ENCODE peak calls at places on chromosomes 11 and 22, in nine cellular contexts. B is GM10248, Z is IMR-90, A is A549, Y is GM13976, O is HFFc6, H is endothelial cell, U is fibroblast of the aortic adventitia, K is coronary artery. V is an unnamed sample.

GRCh38 chr11:60905047-60905446 is 1.3 kb downstream of the PRPF19 start:
- DNase-seq in B (no peak), A (no peak), Y (no peak), Z (no peak), U (no peak), O (no peak), K (no peak), H (no peak), V (no peak)

GRCh38 chr22:20316217-20316843 is 3.5 kb downstream of the DGCR6L start:
- DNase-seq in O (no peak), H (peak), U (no peak), Y (no peak), Z (no peak), A (no peak), K (peak), B (no peak), V (no peak)

GRCh38 chr22:35023692-35024363 is 42.1 kb upstream of the ISX start:
- DNase-seq in Y (peak), Z (no peak), A (peak), U (peak), H (peak), B (peak), K (no peak), O (no peak), V (peak)

GRCh38 chr11:114309517-114309916 is 13.3 kb downstream of the NNMT start:
- DNase-seq in Z (no peak), H (no peak), O (no peak), B (no peak), Y (no peak), U (peak), A (no peak), K (no peak), V (no peak)

GRCh38 chr22:47129902-47130301 is 367.5 kb downstream of the TBC1D22A start:
- DNase-seq in Z (no peak), K (no peak), U (no peak), Y (no peak), A (peak), H (no peak), B (no peak), O (no peak), V (no peak)

GRCh38 chr11:46039990-46040389 is 81.3 kb downstream of the PHF21A start:
- DNase-seq in Y (no peak), B (no peak), H (no peak), Z (peak), U (peak), A (no peak), O (peak), K (no peak), V (no peak)

GRCh38 chr22:48900327-48900597 is 927.4 kb downstream of the BRD1 start:
- DNase-seq in Y (no peak), K (no peak), Z (no peak), B (no peak), H (no peak), U (no peak), A (no peak), O (no peak), V (no peak)

GRCh38 chr11:84105148-84105547 is 819.0 kb upstream of the CCDC90B start:
- DNase-seq in O (no peak), B (no peak), K (no peak), A (no peak), Y (no peak), H (no peak), U (no peak), Z (no peak), V (no peak)

GRCh38 chr11:34147581-34147980 is 42.2 kb downstream of the NAT10 start:
- DNase-seq in Z (no peak), U (no peak), K (no peak), H (no peak), O (no peak), B (no peak), A (no peak), Y (no peak), V (no peak)

GRCh38 chr11:66915866-66916265 is 42.3 kb downstream of the PC start:
- DNase-seq in B (no peak), H (no peak), U (no peak), Z (no peak), A (no peak), O (no peak), Y (no peak), K (no peak), V (no peak)

GRCh38 chr22:24068377-24068680 is 57.2 kb downstream of the CABIN1 start:
- DNase-seq in Y (no peak), Z (no peak), A (no peak), B (no peak), H (no peak), O (no peak), K (no peak), U (no peak), V (no peak)

GRCh38 chr11:85718991-85719807 is 33.2 kb upstream of the CCDC89 start:
- DNase-seq in Z (peak), B (no peak), K (peak), U (peak), A (peak), H (no peak), Y (no peak), O (peak), V (no peak)

GRCh38 chr22:23218867-23219251 is 38.5 kb downstream of the BCR start:
- DNase-seq in K (no peak), U (no peak), Z (peak), O (no peak), A (no peak), B (no peak), H (no peak), Y (no peak), V (peak)

GRCh38 chr22:36536717-36537116 is 7.8 kb upstream of the EIF3D start:
- DNase-seq in H (no peak), U (no peak), Y (no peak), Z (no peak), O (no peak), K (no peak), B (no peak), A (no peak), V (no peak)

GRCh38 chr22:29302681-29303465 is 3.6 kb upstream of the GAS2L1 start:
- DNase-seq in O (no peak), U (no peak), A (no peak), B (no peak), Z (no peak), Y (no peak), H (no peak), K (no peak), V (no peak)

GRCh38 chr11:37184371-37184770 is 586.3 kb upstream of the RAG2 start:
- DNase-seq in Y (no peak), U (no peak), Z (no peak), B (no peak), H (no peak), A (no peak), O (no peak), K (no peak), V (no peak)

GRCh38 chr22:46481386-46481785 is 56.0 kb downstream of the CELSR1 start:
- DNase-seq in K (no peak), B (no peak), U (no peak), Y (no peak), H (no peak), Z (no peak), A (no peak), O (no peak), V (no peak)

GRCh38 chr22:46617250-46618103 is 2.7 kb upstream of the GRAMD4 start:
- DNase-seq in A (no peak), K (no peak), Z (peak), U (no peak), H (no peak), O (peak), Y (no peak), B (no peak), V (no peak)

GRCh38 chr11:14073821-14074529 is 111.5 kb downstream of the SPON1 start:
- DNase-seq in O (no peak), Y (no peak), K (no peak), Z (no peak), A (no peak), B (no peak), U (peak), H (no peak), V (no peak)

GRCh38 chr22:28268845-28269244 is 349.8 kb upstream of the PITPNB start:
- DNase-seq in U (peak), A (no peak), B (no peak), O (no peak), H (no peak), Y (no peak), K (no peak), Z (no peak), V (no peak)

DNA sequence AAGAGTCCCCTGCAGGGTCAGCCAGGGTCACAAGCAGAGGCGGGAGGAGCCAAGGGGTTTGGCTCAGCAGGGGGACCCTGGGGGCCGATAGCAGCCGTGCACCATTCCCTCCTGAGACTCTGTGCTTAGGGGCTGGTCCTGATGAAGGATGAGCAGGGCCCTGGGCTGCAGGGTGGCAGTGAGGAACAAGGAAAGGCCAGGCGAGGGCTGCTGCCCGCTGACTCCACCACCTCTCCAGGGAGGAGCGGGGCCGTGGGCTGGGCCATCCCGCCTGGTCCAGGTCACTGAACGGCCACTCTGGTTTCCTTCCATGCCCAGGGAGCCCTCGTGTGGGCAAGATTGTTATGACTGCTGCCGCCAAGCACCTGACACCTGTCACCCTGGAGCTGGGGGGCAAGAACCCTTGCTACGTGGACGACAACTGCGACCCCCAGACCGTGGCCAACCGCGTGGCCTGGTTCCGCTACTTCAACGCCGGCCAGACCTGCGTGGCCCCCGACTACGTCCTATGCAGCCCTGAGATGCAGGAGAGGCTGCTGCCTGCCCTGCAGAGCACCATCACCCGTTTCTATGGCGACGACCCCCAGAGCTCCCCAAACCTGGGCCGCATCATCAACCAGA is 9.2 kb upstream of the NDUFS8 start:
- DNase-seq in Z (no peak), B (no peak), O (no peak), Y (no peak), H (no peak), U (no peak), A (peak), K (no peak), V (no peak)
- TF ChIP-seq CTCF in Z (peak), B (no peak), O (no peak), Y (no peak), H (no peak), U (peak), A (peak), K (no peak), V (no peak)

GRCh38 chr11:129375731-129376657 is at the start of gene BARX2:
- DNase-seq in A (peak), O (peak), Z (peak), B (peak), K (no peak), Y (peak), U (peak), H (peak), V (peak)
- TF ChIP-seq CTCF in A (peak), O (peak), Z (peak), B (peak), K (no peak), Y (peak), U (peak), H (peak), V (peak)

GRCh38 chr22:26086359-26086758 is 82.9 kb upstream of the SEZ6L start:
- DNase-seq in Z (no peak), U (no peak), H (no peak), B (no peak), K (no peak), O (no peak), A (no peak), Y (no peak), V (no peak)
- TF ChIP-seq CTCF in Z (no peak), U (no peak), H (no peak), B (no peak), K (no peak), O (no peak), A (no peak), Y (no peak), V (peak)

DNA sequence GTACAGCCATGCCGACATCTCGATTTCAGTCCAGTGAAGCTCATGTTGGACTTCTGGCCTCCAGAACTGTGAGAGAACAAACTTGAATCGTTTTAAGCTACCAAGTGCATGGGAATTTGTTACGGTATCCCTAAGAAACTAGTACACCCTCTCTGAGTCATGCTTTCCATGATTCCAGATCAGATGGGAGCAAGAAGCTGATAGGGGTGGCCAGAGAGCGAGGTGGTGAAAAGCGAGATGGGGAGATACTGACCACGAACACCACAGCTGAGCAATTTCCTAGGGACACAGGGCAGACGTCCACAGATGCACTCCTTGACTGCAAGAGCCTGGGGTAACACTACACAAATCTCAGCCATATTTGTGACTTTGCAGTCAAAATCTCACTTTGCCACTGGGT is 22.7 kb upstream of the RCN1 start:
- DNase-seq in B (no peak), Z (no peak), A (no peak), O (peak), H (no peak), K (no peak), U (peak), Y (no peak), V (no peak)
- TF ChIP-seq CTCF in B (no peak), Z (no peak), A (no peak), O (no peak), H (no peak), K (no peak), U (no peak), Y (no peak), V (no peak)

GRCh38 chr11:72451836-72452376 is 17.6 kb upstream of the CLPB start:
- DNase-seq in Y (no peak), O (no peak), U (no peak), A (no peak), K (no peak), B (no peak), H (no peak), Z (no peak), V (no peak)

GRCh38 chr11:72441647-72442267 is 7.4 kb upstream of the CLPB start:
- DNase-seq in B (no peak), Y (no peak), Z (peak), O (no peak), K (no peak), H (no peak), A (no peak), U (peak), V (no peak)

GRCh38 chr11:72445423-72445822 is 11.1 kb upstream of the CLPB start:
- DNase-seq in K (no peak), B (no peak), Y (no peak), Z (no peak), H (no peak), A (no peak), U (no peak), O (no peak), V (no peak)

GRCh38 chr11:72443016-72443415 is 8.7 kb upstream of the CLPB start:
- DNase-seq in U (peak), O (no peak), K (no peak), A (no peak), H (no peak), Z (peak), Y (no peak), B (no peak), V (no peak)

DNA sequence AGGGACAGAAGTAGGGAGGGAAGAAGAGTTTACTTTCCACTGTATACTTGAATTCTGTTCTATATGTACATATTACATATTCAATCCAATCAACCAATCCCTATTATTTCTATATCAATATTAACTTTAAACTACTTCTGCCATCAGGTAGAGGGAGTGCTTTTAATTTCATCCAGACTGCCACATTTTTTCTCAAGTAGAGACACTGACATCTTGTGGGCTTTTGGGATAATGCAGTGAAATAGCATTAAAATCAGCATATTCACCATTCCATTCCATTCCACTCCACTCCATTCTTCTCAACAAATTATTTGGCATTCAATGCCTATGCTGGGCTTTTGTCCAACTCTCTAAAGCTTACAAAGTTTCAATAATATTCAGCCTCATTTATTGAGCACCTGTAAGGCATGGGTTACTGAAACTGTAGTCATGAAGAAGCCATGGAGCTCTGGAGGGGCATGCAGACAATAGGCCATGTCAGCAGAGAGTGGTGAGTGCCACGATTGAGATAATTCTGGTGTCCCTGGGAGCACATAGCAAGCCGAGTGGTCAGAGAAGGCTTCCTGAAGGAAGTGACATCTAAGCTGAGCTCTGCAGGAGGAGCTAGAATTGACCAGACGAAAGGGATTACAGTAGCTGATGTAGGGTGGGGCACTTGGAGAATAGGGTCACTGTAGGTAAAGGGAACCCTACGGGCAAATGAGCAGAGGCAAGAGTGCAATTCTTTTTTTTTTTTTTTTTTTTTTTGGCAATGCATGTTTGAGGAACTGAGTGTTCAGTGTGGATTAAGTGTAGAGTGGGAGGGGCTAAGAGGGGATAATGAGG is 12.8 kb upstream of the CLPB start:
- DNase-seq in A (peak), K (no peak), H (peak), B (peak), Y (peak), O (peak), Z (peak), U (peak), V (peak)
- TF ChIP-seq CTCF in A (peak), K (peak), H (peak), B (peak), Y (peak), O (peak), Z (peak), U (peak), V (peak)

GRCh38 chr11:63919267-63920125 is 2.5 kb upstream of the RCOR2 start:
- DNase-seq in U (peak), Y (peak), B (no peak), H (no peak), Z (no peak), K (no peak), O (no peak), A (no peak), V (no peak)

GRCh38 chr11:63918576-63919171 is 1.7 kb upstream of the RCOR2 start:
- DNase-seq in Z (no peak), K (no peak), Y (peak), A (no peak), B (no peak), U (peak), H (no peak), O (no peak), V (no peak)

GRCh38 chr11:63920126-63920869 is 3.3 kb upstream of the RCOR2 start:
- DNase-seq in B (no peak), K (peak), U (peak), Z (no peak), Y (peak), H (peak), A (no peak), O (no peak), V (no peak)

GRCh38 chr11:63922673-63923192 is 5.8 kb upstream of the RCOR2 start:
- DNase-seq in O (no peak), H (no peak), B (no peak), A (no peak), Z (no peak), Y (no peak), U (no peak), K (no peak), V (no peak)

GRCh38 chr11:63920870-63921417 is 4.0 kb upstream of the RCOR2 start:
- DNase-seq in H (peak), Y (peak), B (peak), K (no peak), U (no peak), Z (no peak), A (no peak), O (no peak), V (no peak)
- TF ChIP-seq CTCF in H (peak), Y (peak), B (peak), K (no peak), U (peak), Z (peak), A (peak), O (peak), V (no peak)

GRCh38 chr11:3195251-3196160 is 23.1 kb downstream of the MRGPRG start:
- DNase-seq in U (no peak), O (no peak), H (no peak), K (peak), Z (peak), A (no peak), Y (no peak), B (no peak), V (no peak)
- TF ChIP-seq CTCF in U (peak), O (peak), H (no peak), K (peak), Z (peak), A (no peak), Y (no peak), B (peak), V (peak)

GRCh38 chr11:113249491-113249763 is 65.0 kb upstream of the TTC12 start:
- DNase-seq in Z (no peak), K (no peak), B (no peak), A (peak), H (no peak), O (no peak), Y (no peak), U (no peak), V (no peak)
- TF ChIP-seq CTCF in Z (peak), K (no peak), B (no peak), A (no peak), H (peak), O (peak), Y (no peak), U (no peak), V (peak)

GRCh38 chr11:1452744-1453143 is 33.8 kb downstream of the MOB2 start:
- DNase-seq in Y (no peak), O (no peak), K (no peak), U (no peak), Z (no peak), H (no peak), A (no peak), B (no peak), V (no peak)
- TF ChIP-seq CTCF in Y (no peak), O (no peak), K (no peak), U (no peak), Z (no peak), H (no peak), A (no peak), B (no peak), V (no peak)